ENCODE peak calls at places on chromosome 20, in five cellular contexts. F is CD8-positive, alpha-beta memory T cell; K is aorta; J is A549; S is fibroblast of lung. C is an unnamed sample.

GRCh38 chr20:57432874-57433491 is 41.8 kb downstream of the RBM38 start:
- DNase-seq in F (peak; percentile 75), K (no peak), J (no peak), S (peak; percentile 12), C (peak; percentile 73)

GRCh38 chr20:37920270-37920669 is 17.3 kb downstream of the VSTM2L start:
- DNase-seq in F (no peak), K (no peak), J (no peak), S (no peak), C (no peak)

GRCh38 chr20:7272512-7272911 is 505.0 kb downstream of the BMP2 start:
- DNase-seq in F (no peak), K (no peak), J (no peak), S (peak; percentile 1), C (no peak)

GRCh38 chr20:22453244-22454080 is 130.9 kb downstream of the FOXA2 start:
- DNase-seq in F (no peak), K (no peak), J (peak; percentile 70), S (no peak), C (no peak)

GRCh38 chr20:47055699-47056369 is 161.2 kb downstream of the EYA2 start:
- DNase-seq in F (no peak), K (no peak), J (no peak), S (peak; percentile 4), C (no peak)

GRCh38 chr20:38353298-38353697 is 7.0 kb downstream of the LBP start:
- DNase-seq in F (no peak), K (no peak), J (no peak), S (peak; percentile 17), C (no peak)

GRCh38 chr20:14259691-14260090 is 77.7 kb downstream of the FLRT3 start:
- DNase-seq in F (no peak), K (no peak), J (no peak), S (peak; percentile 20), C (no peak)

GRCh38 chr20:4326194-4327065 is 311.1 kb upstream of the RNF24 start:
- DNase-seq in F (no peak), K (no peak), J (no peak), S (no peak), C (no peak)

GRCh38 chr20:40016359-40016758 is 672.7 kb downstream of the MAFB start:
- DNase-seq in F (no peak), K (no peak), J (no peak), S (no peak), C (no peak)

GRCh38 chr20:50678213-50678898 is 13.0 kb downstream of the RIPOR3 start:
- DNase-seq in F (no peak), K (no peak), J (no peak), S (peak; percentile 43), C (no peak)

GRCh38 chr20:43178079-43178478 is 11.6 kb downstream of the PTPRT start:
- DNase-seq in F (no peak), K (no peak), J (no peak), S (no peak), C (no peak)

GRCh38 chr20:48197034-48197433 is 411.8 kb upstream of the SULF2 start:
- DNase-seq in F (no peak), K (no peak), J (no peak), S (no peak), C (no peak)

GRCh38 chr20:23640873-23641667 is 3.3 kb upstream of the CST3 start:
- DNase-seq in F (no peak), K (no peak), J (no peak), S (no peak), C (no peak)

GRCh38 chr20:23639490-23639958 is 1.8 kb upstream of the CST3 start:
- DNase-seq in F (no peak), K (no peak), J (no peak), S (no peak), C (no peak)

GRCh38 chr20:23638309-23638708 is 554 bp upstream of the CST3 start:
- DNase-seq in F (no peak), K (no peak), J (no peak), S (no peak), C (no peak)

GRCh38 chr20:23641936-23642751 is 4.4 kb upstream of the CST3 start:
- DNase-seq in F (no peak), K (no peak), J (no peak), S (peak; percentile 72), C (no peak)

DNA sequence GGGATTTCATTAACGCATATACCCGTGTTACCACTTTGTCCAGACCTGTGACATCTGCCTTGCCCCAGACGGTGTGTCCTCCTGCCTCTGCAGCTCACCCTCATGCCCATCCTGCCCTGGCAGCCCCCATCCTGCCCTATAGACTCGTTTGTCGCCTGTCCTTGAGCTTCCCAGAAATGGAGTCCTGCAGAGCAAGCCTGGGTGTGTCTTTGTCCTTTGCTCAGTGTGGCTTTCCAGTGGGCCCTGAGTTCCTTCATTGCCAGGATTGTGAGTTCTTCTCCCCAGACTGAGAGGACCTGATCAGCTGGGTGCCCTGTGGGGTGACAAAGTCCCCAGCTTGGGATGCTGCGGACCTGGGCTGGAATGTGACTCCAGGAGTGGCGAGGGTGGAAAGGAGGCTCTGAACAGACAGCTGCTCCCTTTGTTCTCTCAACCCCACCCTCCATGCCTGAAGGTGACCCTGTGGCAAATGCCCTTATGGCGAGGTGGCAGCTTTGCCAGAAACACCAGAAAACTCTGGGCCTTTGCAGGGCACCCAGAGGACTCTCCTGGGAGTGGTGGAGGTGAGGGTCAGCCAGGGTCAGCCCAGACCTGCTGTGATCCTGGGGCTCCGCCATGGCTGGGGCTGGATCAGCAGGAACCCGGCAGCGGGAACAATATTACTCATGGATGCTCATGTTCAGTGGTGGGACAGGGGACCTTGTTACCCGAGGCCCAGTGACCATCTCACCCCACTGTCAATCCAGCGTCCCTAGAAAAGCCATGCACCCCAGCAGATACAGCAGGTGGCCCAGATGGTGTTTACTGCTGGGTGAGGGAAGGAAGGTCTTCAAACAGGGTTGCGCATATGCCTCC is 2.5 kb upstream of the CST3 start:
- DNase-seq in F (no peak), K (no peak), J (no peak), S (no peak), C (no peak)
- H3K4me3 ChIP-seq in F (no peak overlapping the region), K (no peak overlapping the region), J (no peak overlapping the region), S (no peak overlapping the region), C (no peak overlapping the region)

GRCh38 chr20:49676581-49677291 is 36.9 kb downstream of the B4GALT5 start:
- DNase-seq in F (no peak), K (no peak), J (peak; percentile 66), S (peak; percentile 78), C (peak; percentile 39)

GRCh38 chr20:49671429-49671828 is 42.2 kb downstream of the B4GALT5 start:
- DNase-seq in F (no peak), K (no peak), J (no peak), S (no peak), C (no peak)

GRCh38 chr20:49672109-49672681 is 41.5 kb downstream of the B4GALT5 start:
- DNase-seq in F (no peak), K (no peak), J (no peak), S (no peak), C (no peak)

GRCh38 chr20:49675368-49676151 is 38.1 kb downstream of the B4GALT5 start:
- DNase-seq in F (no peak), K (no peak), J (peak; percentile 41), S (peak; percentile 66), C (no peak)

DNA sequence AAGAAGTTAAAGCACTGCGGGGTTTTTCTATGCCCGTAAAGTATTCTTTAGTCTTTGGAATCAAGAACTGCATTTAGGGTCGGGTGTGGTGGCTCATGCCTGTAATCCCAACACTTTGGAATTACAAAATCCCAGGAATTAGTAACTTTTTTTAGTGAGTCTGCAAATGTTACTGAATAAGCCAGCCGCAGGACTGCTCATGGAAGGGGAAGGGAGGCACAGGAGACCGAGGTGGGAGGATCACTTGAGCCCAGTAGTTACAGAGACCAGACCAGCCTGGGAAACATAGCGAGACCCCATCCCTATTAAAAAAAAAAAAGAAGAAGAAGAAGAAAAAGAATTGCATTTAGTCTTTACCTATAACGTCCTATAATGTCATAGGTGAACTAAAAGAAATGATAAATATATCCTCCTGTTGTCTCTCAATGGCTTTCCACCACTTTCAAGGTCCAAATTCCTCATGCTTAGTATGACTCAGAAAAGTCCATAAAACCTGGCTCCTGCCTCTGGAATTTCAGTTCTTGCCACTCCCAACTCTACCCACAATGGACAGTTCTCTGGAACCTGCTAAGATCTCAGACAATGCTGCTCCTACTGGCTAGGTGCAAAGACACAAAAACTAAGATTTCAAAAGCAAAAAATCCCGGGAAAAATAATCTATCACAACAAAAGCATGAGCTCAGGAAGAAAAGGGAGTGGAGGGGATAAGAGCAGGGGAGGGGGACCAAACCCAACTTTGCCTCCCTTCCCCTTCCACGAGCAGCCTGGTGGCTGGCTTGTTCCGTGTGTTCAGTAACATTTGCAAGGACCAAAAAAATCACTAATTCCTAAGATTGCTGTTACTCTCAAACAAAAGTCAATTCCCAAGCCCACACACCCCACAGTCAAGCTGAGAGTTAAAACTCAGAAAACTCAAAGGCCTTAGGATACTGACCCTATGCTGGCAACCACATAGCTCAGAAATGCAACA is 39.0 kb downstream of the B4GALT5 start:
- DNase-seq in F (no peak), K (no peak), J (peak; percentile 85), S (peak; percentile 88), C (no peak)
- H3K4me1 ChIP-seq in F (peaks cover 70% of the 10 kb centered on the region), K (peaks cover 10% of the 10 kb centered on the region), J (peaks cover 97% of the 10 kb centered on the region), S (peaks cover 22% of the 10 kb centered on the region), C (peaks cover 61% of the 10 kb centered on the region)

DNA sequence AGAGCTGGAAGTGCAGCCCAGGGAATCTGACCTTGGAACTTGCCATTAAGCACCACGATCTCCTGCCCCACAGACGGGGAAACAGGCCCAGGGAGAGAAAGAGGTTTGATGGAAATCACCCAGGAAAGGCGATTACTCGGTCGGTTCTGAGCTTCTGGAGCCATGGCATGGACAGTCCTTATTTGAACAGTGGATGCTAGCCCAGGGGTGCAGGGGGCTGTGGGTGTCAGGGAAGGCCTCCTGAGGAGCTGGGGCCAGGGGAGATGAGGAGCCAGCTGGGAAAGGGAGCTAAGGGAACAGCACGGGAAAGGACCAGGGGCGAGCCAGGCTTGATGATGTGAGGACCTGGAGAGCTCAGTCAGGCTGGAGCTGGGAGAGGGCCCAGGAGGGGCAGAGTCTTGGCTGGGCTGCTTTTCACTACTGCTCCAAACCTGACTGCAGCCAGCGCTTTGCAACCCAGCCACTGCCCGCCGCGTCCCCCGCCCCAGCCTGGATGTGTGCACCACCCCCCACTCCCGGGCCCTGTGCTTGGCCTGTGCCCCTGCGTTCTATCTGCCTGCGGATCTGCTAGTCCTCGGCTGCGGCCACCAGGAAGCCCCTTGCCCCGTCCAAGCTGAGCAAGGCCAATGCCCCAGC is 17.8 kb downstream of the SUN5 start:
- DNase-seq in F (no peak), K (no peak), J (no peak), S (no peak), C (no peak)
- H3K4me3 ChIP-seq in F (no peak overlapping the region), K (no peak overlapping the region), J (no peak overlapping the region), S (no peak overlapping the region), C (no peak overlapping the region)

GRCh38 chr20:34008477-34008876 is 14.8 kb downstream of the RALY start:
- DNase-seq in F (no peak), K (no peak), J (no peak), S (no peak), C (no peak)

GRCh38 chr20:34001378-34001777 is 7.7 kb downstream of the RALY start:
- DNase-seq in F (no peak), K (no peak), J (no peak), S (peak; percentile 44), C (no peak)

GRCh38 chr20:34004790-34005457 is 11.2 kb downstream of the RALY start:
- DNase-seq in F (no peak), K (no peak), J (no peak), S (no peak), C (no peak)

GRCh38 chr20:33999025-33999629 is 5.4 kb downstream of the RALY start:
- DNase-seq in F (no peak), K (no peak), J (no peak), S (no peak), C (no peak)

DNA sequence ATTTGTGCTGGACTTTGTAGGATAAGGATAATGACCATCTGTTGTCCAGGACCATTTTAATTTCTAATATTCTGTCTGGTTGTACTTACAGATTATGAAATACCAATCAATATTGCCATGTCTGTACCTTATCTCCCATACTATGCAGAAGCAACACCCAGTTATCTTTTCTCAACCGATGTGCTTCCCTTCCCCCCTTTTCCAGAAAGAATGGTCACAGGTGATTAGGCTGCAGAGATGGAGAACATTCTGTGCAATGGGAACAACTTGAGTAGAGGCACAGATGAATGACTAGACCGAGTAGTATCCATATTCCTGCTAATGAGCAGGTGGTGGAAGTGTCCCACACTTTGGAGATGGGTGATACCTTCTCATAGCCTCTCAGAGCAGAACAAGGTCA is 10.5 kb downstream of the RALY start:
- DNase-seq in F (no peak), K (no peak), J (no peak), S (no peak), C (no peak)
- H3K4me1 ChIP-seq in F (peaks cover 59% of the 10 kb centered on the region), K (peaks cover under 1% of the 10 kb centered on the region), J (peaks cover 11% of the 10 kb centered on the region), S (peaks cover 6% of the 10 kb centered on the region), C (peaks cover 73% of the 10 kb centered on the region)

C was measured in CD4-positive, CD25-positive, alpha-beta regulatory T cell.